ENCODE peak calls at places on chromosome 9, in seven cellular contexts. One of them, this sample, is unnamed. For H3K9me3 and H3K36me3, the result is how much of the 10 kb centered on the place peaks cover.

GRCh38 chr9:74095925-74096324 is 401.2 kb upstream of the RORB start:
- DNase-seq in CD8-positive, alpha-beta memory T cell: no peak
- DNase-seq in hepatocyte: no peak
- DNase-seq in spleen: no peak
- DNase-seq in heart left ventricle: no peak
- DNase-seq in GM12878: no peak
- DNase-seq in MM.1S: no peak
- DNase-seq in this sample: no peak

GRCh38 chr9:90641868-90642558 is 611 bp downstream of the DIRAS2 start:
- DNase-seq in MM.1S: no peak
- DNase-seq in hepatocyte: peak
- DNase-seq in GM12878: no peak
- DNase-seq in spleen: no peak
- DNase-seq in heart left ventricle: no peak
- DNase-seq in CD8-positive, alpha-beta memory T cell: no peak
- DNase-seq in this sample: peak

GRCh38 chr9:112339886-112340285 is 6.5 kb upstream of the PTBP3 start:
- DNase-seq in CD8-positive, alpha-beta memory T cell: no peak
- DNase-seq in MM.1S: no peak
- DNase-seq in spleen: no peak
- DNase-seq in hepatocyte: no peak
- DNase-seq in GM12878: no peak
- DNase-seq in heart left ventricle: no peak
- DNase-seq in this sample: no peak

GRCh38 chr9:126454250-126454649 is 127.6 kb downstream of the MVB12B start:
- DNase-seq in heart left ventricle: no peak
- DNase-seq in spleen: peak
- DNase-seq in MM.1S: no peak
- DNase-seq in GM12878: no peak
- DNase-seq in CD8-positive, alpha-beta memory T cell: no peak
- DNase-seq in hepatocyte: no peak
- DNase-seq in this sample: no peak

GRCh38 chr9:114223564-114224246 is 68.4 kb downstream of the COL27A1 start:
- DNase-seq in CD8-positive, alpha-beta memory T cell: no peak
- DNase-seq in spleen: no peak
- DNase-seq in hepatocyte: no peak
- DNase-seq in GM12878: no peak
- DNase-seq in MM.1S: no peak
- DNase-seq in heart left ventricle: no peak
- DNase-seq in this sample: no peak

GRCh38 chr9:83940590-83941303 is 19.5 kb upstream of the KIF27 start:
- DNase-seq in hepatocyte: no peak
- DNase-seq in spleen: no peak
- DNase-seq in CD8-positive, alpha-beta memory T cell: no peak
- DNase-seq in MM.1S: no peak
- DNase-seq in heart left ventricle: no peak
- DNase-seq in GM12878: no peak
- DNase-seq in this sample: peak

GRCh38 chr9:131734165-131734610 is 5.7 kb downstream of the RAPGEF1 start:
- DNase-seq in heart left ventricle: peak
- DNase-seq in CD8-positive, alpha-beta memory T cell: peak
- DNase-seq in hepatocyte: peak
- DNase-seq in spleen: peak
- DNase-seq in GM12878: no peak
- DNase-seq in MM.1S: peak
- DNase-seq in this sample: peak

GRCh38 chr9:70053864-70054263 is 10.2 kb downstream of the MAMDC2 start:
- DNase-seq in hepatocyte: no peak
- DNase-seq in spleen: no peak
- DNase-seq in CD8-positive, alpha-beta memory T cell: no peak
- DNase-seq in GM12878: no peak
- DNase-seq in MM.1S: no peak
- DNase-seq in heart left ventricle: no peak
- DNase-seq in this sample: no peak

GRCh38 chr9:138071731-138072130 is 194.1 kb downstream of the CACNA1B start:
- DNase-seq in GM12878: no peak
- DNase-seq in CD8-positive, alpha-beta memory T cell: no peak
- DNase-seq in hepatocyte: no peak
- DNase-seq in spleen: peak
- DNase-seq in heart left ventricle: no peak
- DNase-seq in MM.1S: no peak
- DNase-seq in this sample: no peak

GRCh38 chr9:91837982-91838731 is 111.9 kb downstream of the ROR2 start:
- DNase-seq in MM.1S: no peak
- DNase-seq in GM12878: no peak
- DNase-seq in heart left ventricle: peak
- DNase-seq in CD8-positive, alpha-beta memory T cell: no peak
- DNase-seq in hepatocyte: peak
- DNase-seq in spleen: peak
- DNase-seq in this sample: peak

GRCh38 chr9:103601287-103601686 is 492.8 kb upstream of the SMC2 start:
- DNase-seq in CD8-positive, alpha-beta memory T cell: no peak
- DNase-seq in heart left ventricle: no peak
- DNase-seq in GM12878: no peak
- DNase-seq in MM.1S: no peak
- DNase-seq in hepatocyte: no peak
- DNase-seq in spleen: no peak
- DNase-seq in this sample: no peak
- H3K9me3 ChIP-seq in CD8-positive, alpha-beta memory T cell: under half
- H3K9me3 ChIP-seq in heart left ventricle: under half
- H3K9me3 ChIP-seq in GM12878: under half
- H3K9me3 ChIP-seq in MM.1S: under half
- H3K9me3 ChIP-seq in hepatocyte: under half
- H3K9me3 ChIP-seq in spleen: under half
- H3K9me3 ChIP-seq in this sample: under half

DNA sequence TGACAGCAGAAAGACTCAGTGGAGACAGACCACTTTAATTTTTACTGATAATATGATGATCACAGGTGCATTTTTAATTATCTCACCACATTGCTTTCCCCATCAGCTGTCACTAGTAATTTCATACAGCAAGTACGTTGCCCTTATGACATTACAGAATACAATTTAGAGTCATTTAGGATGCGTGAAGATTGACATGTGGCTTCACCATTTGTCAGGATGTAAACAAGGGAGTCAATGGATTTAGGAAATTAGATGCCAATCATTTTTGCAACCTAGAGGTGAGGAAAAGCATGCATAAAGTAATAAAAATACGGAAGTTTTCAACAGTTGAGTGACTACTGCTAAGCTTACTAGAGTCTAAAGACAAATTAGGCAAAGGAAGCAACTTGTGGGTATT is 1129.6 kb downstream of the PTPRD start:
- DNase-seq in hepatocyte: no peak
- DNase-seq in spleen: no peak
- DNase-seq in GM12878: no peak
- DNase-seq in CD8-positive, alpha-beta memory T cell: no peak
- DNase-seq in MM.1S: no peak
- DNase-seq in heart left ventricle: no peak
- DNase-seq in this sample: no peak
- H3K4me3 ChIP-seq in hepatocyte: no peak
- H3K4me3 ChIP-seq in spleen: no peak
- H3K4me3 ChIP-seq in GM12878: no peak
- H3K4me3 ChIP-seq in CD8-positive, alpha-beta memory T cell: no peak
- H3K4me3 ChIP-seq in MM.1S: no peak
- H3K4me3 ChIP-seq in heart left ventricle: no peak
- H3K4me3 ChIP-seq in this sample: no peak

GRCh38 chr9:121779381-121780117 is 128.1 kb downstream of the DAB2IP start:
- DNase-seq in hepatocyte: no peak
- DNase-seq in CD8-positive, alpha-beta memory T cell: no peak
- DNase-seq in heart left ventricle: no peak
- DNase-seq in MM.1S: no peak
- DNase-seq in GM12878: peak
- DNase-seq in spleen: no peak
- DNase-seq in this sample: no peak
- H3K36me3 ChIP-seq in hepatocyte: under half
- H3K36me3 ChIP-seq in CD8-positive, alpha-beta memory T cell: under half
- H3K36me3 ChIP-seq in heart left ventricle: half or more
- H3K36me3 ChIP-seq in MM.1S: under half
- H3K36me3 ChIP-seq in GM12878: under half
- H3K36me3 ChIP-seq in spleen: under half
- H3K36me3 ChIP-seq in this sample: under half

GRCh38 chr9:35195683-35196082 is 33.9 kb downstream of the UNC13B start:
- DNase-seq in hepatocyte: no peak
- DNase-seq in MM.1S: no peak
- DNase-seq in GM12878: no peak
- DNase-seq in CD8-positive, alpha-beta memory T cell: no peak
- DNase-seq in spleen: no peak
- DNase-seq in heart left ventricle: no peak
- DNase-seq in this sample: no peak
- H3K9me3 ChIP-seq in hepatocyte: under half
- H3K9me3 ChIP-seq in MM.1S: under half
- H3K9me3 ChIP-seq in GM12878: under half
- H3K9me3 ChIP-seq in CD8-positive, alpha-beta memory T cell: under half
- H3K9me3 ChIP-seq in spleen: under half
- H3K9me3 ChIP-seq in heart left ventricle: under half
- H3K9me3 ChIP-seq in this sample: under half